ENCODE peak calls at places on chromosomes 1 and 21, in six cellular contexts. C is astrocyte, E is aorta, Y is right atrium auricular region, K is uterus, J is lung. Q is an unnamed sample. For H3K36me3, the result is how much of the 10 kb centered on the place peaks cover.

GRCh38 chr1:28537457-28538199 is 15.3 kb upstream of the TRNAU1AP start:
- DNase-seq in C (no peak), E (no peak), Y (no peak), K (no peak), J (no peak), Q (no peak)

GRCh38 chr1:154434346-154435075 is 29.4 kb downstream of the IL6R start:
- DNase-seq in C (peak), E (peak), Y (peak), K (peak), J (peak), Q (peak)

GRCh38 chr1:17052038-17052437 is 1.8 kb downstream of the SDHB start:
- DNase-seq in C (no peak), E (no peak), Y (no peak), K (no peak), J (no peak), Q (no peak)

GRCh38 chr1:36122062-36122461 is 3.0 kb downstream of the COL8A2 start:
- DNase-seq in C (no peak), E (no peak), Y (no peak), K (no peak), J (no peak), Q (no peak)

GRCh38 chr1:27029517-27029916 is 16.9 kb upstream of the TENT5B start:
- DNase-seq in C (no peak), E (no peak), Y (no peak), K (no peak), J (no peak), Q (no peak)

GRCh38 chr1:156693858-156694562 is 11.4 kb downstream of the CRABP2 start:
- DNase-seq in C (no peak), E (no peak), Y (no peak), K (no peak), J (no peak), Q (no peak)

GRCh38 chr1:201745023-201745422 is 83.9 kb upstream of the IPO9 start:
- DNase-seq in C (peak), E (no peak), Y (no peak), K (no peak), J (no peak), Q (no peak)

GRCh38 chr1:117598489-117598888 is 7.4 kb upstream of the TENT5C start:
- DNase-seq in C (no peak), E (no peak), Y (no peak), K (no peak), J (no peak), Q (no peak)

GRCh38 chr21:20254964-20255363 is 743.2 kb upstream of the NCAM2 start:
- DNase-seq in C (no peak), E (no peak), Y (no peak), K (no peak), J (no peak), Q (no peak)

GRCh38 chr21:38699048-38699447 is 106.7 kb upstream of the ETS2 start:
- DNase-seq in C (no peak), E (no peak), Y (no peak), K (no peak), J (no peak), Q (no peak)

GRCh38 chr1:8133657-8134430 is 107.7 kb upstream of the ERRFI1 start:
- DNase-seq in C (peak), E (peak), Y (peak), K (peak), J (no peak), Q (peak)

GRCh38 chr21:42385619-42386018 is 10.2 kb downstream of the TMPRSS3 start:
- DNase-seq in C (no peak), E (peak), Y (no peak), K (no peak), J (no peak), Q (no peak)

GRCh38 chr1:202964755-202965440 is 2.2 kb downstream of the CYB5R1 start:
- DNase-seq in C (peak), E (no peak), Y (no peak), K (no peak), J (no peak), Q (peak)

GRCh38 chr1:1527092-1527816 is 13.2 kb downstream of the TMEM240 start:
- DNase-seq in C (no peak), E (peak), Y (no peak), K (no peak), J (no peak), Q (no peak)
- H3K36me3 ChIP-seq in C (under half), E (under half), Y (under half), K (under half), J (under half), Q (under half)

GRCh38 chr21:17191346-17191993 is 321.4 kb upstream of the CXADR start:
- DNase-seq in C (no peak), E (no peak), Y (no peak), K (peak), J (no peak), Q (no peak)

GRCh38 chr21:17196619-17197018 is 316.2 kb upstream of the CXADR start:
- DNase-seq in C (no peak), E (no peak), Y (no peak), K (no peak), J (no peak), Q (no peak)

GRCh38 chr21:17200250-17200649 is 312.6 kb upstream of the CXADR start:
- DNase-seq in C (no peak), E (no peak), Y (no peak), K (no peak), J (no peak), Q (no peak)

GRCh38 chr21:17195965-17196364 is 316.9 kb upstream of the CXADR start:
- DNase-seq in C (no peak), E (no peak), Y (no peak), K (no peak), J (no peak), Q (no peak)
- H3K36me3 ChIP-seq in C (under half), E (under half), Y (under half), K (under half), J (under half), Q (under half)

GRCh38 chr1:247096958-247097357 is 7.2 kb downstream of the ZNF669 start:
- DNase-seq in C (no peak), E (no peak), Y (no peak), K (no peak), J (no peak), Q (no peak)
- H3K36me3 ChIP-seq in C (under half), E (under half), Y (under half), K (under half), J (under half), Q (under half)

GRCh38 chr1:197139169-197139568 is 7.3 kb downstream of the ASPM start:
- DNase-seq in C (no peak), E (no peak), Y (no peak), K (no peak), J (no peak), Q (no peak)

GRCh38 chr1:197141556-197141955 is 4.9 kb downstream of the ASPM start:
- DNase-seq in C (no peak), E (no peak), Y (no peak), K (no peak), J (no peak), Q (no peak)

GRCh38 chr1:197140123-197140522 is 6.3 kb downstream of the ASPM start:
- DNase-seq in C (peak), E (no peak), Y (no peak), K (no peak), J (no peak), Q (no peak)

DNA sequence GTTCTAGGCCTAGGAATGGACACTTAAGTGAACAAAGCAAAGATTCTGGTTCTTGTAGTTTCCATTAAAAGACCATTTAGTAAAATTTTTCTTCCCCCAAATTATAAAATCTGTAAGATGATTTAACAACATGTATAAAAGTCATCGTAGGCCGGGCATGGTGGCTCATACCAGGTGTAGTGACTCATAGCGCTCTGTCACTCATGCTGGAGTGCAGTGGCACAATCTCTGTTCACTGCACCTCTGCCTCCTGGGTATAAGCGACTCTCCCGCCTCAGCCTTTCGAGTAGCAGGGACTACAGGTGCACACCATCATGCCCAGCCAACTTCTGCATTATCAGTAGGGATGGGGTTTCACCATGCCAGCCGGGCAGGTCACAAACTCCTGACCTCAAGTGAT is 9.1 kb downstream of the ASPM start:
- DNase-seq in C (no peak), E (no peak), Y (no peak), K (no peak), J (no peak), Q (no peak)
- H3K36me3 ChIP-seq in C (under half), E (under half), Y (under half), K (under half), J (under half), Q (under half)

DNA sequence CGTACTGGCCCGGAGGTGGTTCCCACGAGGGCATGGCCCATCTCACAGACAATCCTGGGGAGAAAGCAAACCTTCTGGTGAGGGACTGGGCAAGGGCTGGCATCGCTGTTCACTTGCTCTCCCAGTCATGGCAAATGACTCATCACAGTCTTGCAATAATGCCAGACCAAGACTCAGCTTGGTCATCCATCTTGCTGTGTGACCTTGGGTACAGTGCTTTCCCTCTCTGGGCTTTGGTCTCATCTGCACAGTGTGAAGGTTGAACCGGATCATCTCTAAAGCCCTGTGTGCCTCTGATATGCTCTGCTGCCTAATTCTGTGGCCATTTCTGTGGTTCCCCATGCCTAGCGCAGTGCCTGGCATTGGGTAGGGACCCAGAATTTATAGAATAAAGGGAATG is 143.6 kb upstream of the CD34 start:
- DNase-seq in C (peak), E (no peak), Y (no peak), K (no peak), J (no peak), Q (no peak)
- H3K36me3 ChIP-seq in C (under half), E (under half), Y (under half), K (under half), J (under half), Q (half or more)